ENCODE peak calls at places on chromosomes 6 and 20, in five cellular contexts. One of them, this sample, is unnamed.

GRCh38 chr6:107114872-107115694 is at the start of gene BEND3:
- DNase-seq in NCI-H460: no peak
- DNase-seq in EL: peak
- DNase-seq in tibial nerve: no peak
- DNase-seq in frontal cortex: peak
- DNase-seq in this sample: peak

GRCh38 chr6:19892250-19892649 is 55.1 kb downstream of the ID4 start:
- DNase-seq in EL: no peak
- DNase-seq in frontal cortex: no peak
- DNase-seq in tibial nerve: no peak
- DNase-seq in NCI-H460: no peak
- DNase-seq in this sample: no peak

GRCh38 chr6:56899311-56899710 is 55.6 kb upstream of the BEND6 start:
- DNase-seq in tibial nerve: no peak
- DNase-seq in frontal cortex: no peak
- DNase-seq in EL: peak
- DNase-seq in NCI-H460: no peak
- DNase-seq in this sample: no peak

GRCh38 chr6:75402296-75402695 is 91.3 kb downstream of the FILIP1 start:
- DNase-seq in EL: peak
- DNase-seq in frontal cortex: no peak
- DNase-seq in NCI-H460: no peak
- DNase-seq in tibial nerve: no peak
- DNase-seq in this sample: peak

GRCh38 chr6:154352898-154353585 is 3.6 kb downstream of the IPCEF1 start:
- DNase-seq in EL: no peak
- DNase-seq in tibial nerve: no peak
- DNase-seq in frontal cortex: no peak
- DNase-seq in NCI-H460: no peak
- DNase-seq in this sample: peak

GRCh38 chr6:145498425-145498824 is 236.9 kb downstream of the EPM2A start:
- DNase-seq in tibial nerve: no peak
- DNase-seq in EL: no peak
- DNase-seq in NCI-H460: no peak
- DNase-seq in frontal cortex: no peak
- DNase-seq in this sample: no peak

GRCh38 chr20:58251979-58252591 is 23.6 kb upstream of the ANKRD60 start:
- DNase-seq in tibial nerve: no peak
- DNase-seq in frontal cortex: no peak
- DNase-seq in EL: peak
- DNase-seq in NCI-H460: peak
- DNase-seq in this sample: peak

GRCh38 chr6:19949155-19949554 is 112.0 kb downstream of the ID4 start:
- DNase-seq in EL: no peak
- DNase-seq in tibial nerve: no peak
- DNase-seq in NCI-H460: no peak
- DNase-seq in frontal cortex: no peak
- DNase-seq in this sample: no peak

GRCh38 chr20:19838495-19838894 is 80.4 kb downstream of the RIN2 start:
- DNase-seq in NCI-H460: no peak
- DNase-seq in tibial nerve: no peak
- DNase-seq in EL: no peak
- DNase-seq in frontal cortex: no peak
- DNase-seq in this sample: no peak

GRCh38 chr6:169212897-169213813 is 40.5 kb downstream of the THBS2 start:
- DNase-seq in frontal cortex: peak
- DNase-seq in EL: peak
- DNase-seq in tibial nerve: peak
- DNase-seq in NCI-H460: peak
- DNase-seq in this sample: peak

GRCh38 chr6:143023695-143024094 is 37.0 kb upstream of the AIG1 start:
- DNase-seq in tibial nerve: no peak
- DNase-seq in NCI-H460: no peak
- DNase-seq in frontal cortex: no peak
- DNase-seq in EL: no peak
- DNase-seq in this sample: no peak

GRCh38 chr6:105272783-105273182 is 93.0 kb upstream of the POPDC3 start:
- DNase-seq in EL: peak
- DNase-seq in NCI-H460: no peak
- DNase-seq in tibial nerve: no peak
- DNase-seq in frontal cortex: no peak
- DNase-seq in this sample: no peak

GRCh38 chr6:145629478-145629877 is 105.8 kb downstream of the EPM2A start:
- DNase-seq in frontal cortex: no peak
- DNase-seq in tibial nerve: no peak
- DNase-seq in NCI-H460: no peak
- DNase-seq in EL: no peak
- DNase-seq in this sample: no peak

GRCh38 chr6:41716516-41717446 is 18.6 kb downstream of the TFEB start:
- DNase-seq in frontal cortex: no peak
- DNase-seq in NCI-H460: no peak
- DNase-seq in EL: no peak
- DNase-seq in tibial nerve: no peak
- DNase-seq in this sample: peak

GRCh38 chr6:6734463-6735455 is 146.2 kb downstream of the LY86 start:
- DNase-seq in frontal cortex: no peak
- DNase-seq in EL: no peak
- DNase-seq in tibial nerve: no peak
- DNase-seq in NCI-H460: no peak
- DNase-seq in this sample: no peak

GRCh38 chr6:74671558-74672025 is 534.3 kb downstream of the COL12A1 start:
- DNase-seq in EL: peak
- DNase-seq in NCI-H460: no peak
- DNase-seq in frontal cortex: no peak
- DNase-seq in tibial nerve: no peak
- DNase-seq in this sample: peak

GRCh38 chr20:56628015-56628872 is 862 bp upstream of the TFAP2C start:
- DNase-seq in NCI-H460: no peak
- DNase-seq in frontal cortex: no peak
- DNase-seq in EL: peak
- DNase-seq in tibial nerve: no peak
- DNase-seq in this sample: peak

GRCh38 chr6:40383348-40384115 is 203.6 kb downstream of the LRFN2 start:
- DNase-seq in EL: no peak
- DNase-seq in tibial nerve: peak
- DNase-seq in NCI-H460: no peak
- DNase-seq in frontal cortex: no peak
- DNase-seq in this sample: no peak

GRCh38 chr6:137395316-137395715 is 98.9 kb downstream of the OLIG3 start:
- DNase-seq in tibial nerve: no peak
- DNase-seq in NCI-H460: no peak
- DNase-seq in frontal cortex: no peak
- DNase-seq in EL: no peak
- DNase-seq in this sample: no peak

GRCh38 chr6:93701526-93701925 is 282.2 kb upstream of the EPHA7 start:
- DNase-seq in frontal cortex: no peak
- DNase-seq in NCI-H460: no peak
- DNase-seq in tibial nerve: no peak
- DNase-seq in EL: no peak
- DNase-seq in this sample: peak

GRCh38 chr20:23100021-23100753 is 14.1 kb upstream of the CD93 start:
- DNase-seq in frontal cortex: no peak
- DNase-seq in EL: no peak
- DNase-seq in tibial nerve: no peak
- DNase-seq in NCI-H460: no peak
- DNase-seq in this sample: no peak

GRCh38 chr6:7685276-7685675 is 40.6 kb upstream of the BMP6 start:
- DNase-seq in NCI-H460: no peak
- DNase-seq in tibial nerve: no peak
- DNase-seq in EL: no peak
- DNase-seq in frontal cortex: no peak
- DNase-seq in this sample: no peak

GRCh38 chr6:21386744-21387143 is 206.8 kb upstream of the SOX4 start:
- DNase-seq in frontal cortex: no peak
- DNase-seq in EL: no peak
- DNase-seq in tibial nerve: no peak
- DNase-seq in NCI-H460: no peak
- DNase-seq in this sample: no peak

GRCh38 chr20:51700809-51701285 is 67.3 kb downstream of the ATP9A start:
- DNase-seq in frontal cortex: peak
- DNase-seq in NCI-H460: peak
- DNase-seq in EL: peak
- DNase-seq in tibial nerve: peak
- DNase-seq in this sample: peak

GRCh38 chr6:158850807-158851115 is 31.6 kb upstream of the EZR start:
- DNase-seq in EL: peak
- DNase-seq in tibial nerve: no peak
- DNase-seq in NCI-H460: no peak
- DNase-seq in frontal cortex: no peak
- DNase-seq in this sample: no peak

This sample was measured in mesenchymal stem cell.